ENCODE peak calls at places on chromosomes 7 and 10, in five cellular contexts. One of them, this sample, is unnamed.

GRCh38 chr10:117398014-117398413 is 22.8 kb upstream of the PDZD8 start:
- DNase-seq in neuronal stem cell: no peak
- DNase-seq in SK-N-SH: no peak
- DNase-seq in IMR-90: no peak
- DNase-seq in GM12865: no peak
- DNase-seq in this sample: no peak

GRCh38 chr7:102291056-102291915 is 4.6 kb downstream of the SH2B2 start:
- DNase-seq in neuronal stem cell: no peak
- DNase-seq in GM12865: peak; percentile 90
- DNase-seq in SK-N-SH: no peak
- DNase-seq in IMR-90: no peak
- DNase-seq in this sample: no peak

GRCh38 chr10:115355162-115355760 is 262.1 kb downstream of the ATRNL1 start:
- DNase-seq in neuronal stem cell: peak; percentile 65
- DNase-seq in SK-N-SH: peak; percentile 53
- DNase-seq in GM12865: peak; percentile 73
- DNase-seq in IMR-90: peak; percentile 63
- DNase-seq in this sample: peak; percentile 63

GRCh38 chr10:104076743-104077160 is 8.9 kb downstream of the COL17A1 start:
- DNase-seq in SK-N-SH: no peak
- DNase-seq in neuronal stem cell: peak; percentile 70
- DNase-seq in GM12865: no peak
- DNase-seq in IMR-90: peak; percentile 16
- DNase-seq in this sample: no peak

GRCh38 chr10:133275683-133276092 is 980 bp downstream of the ADAM8 start:
- DNase-seq in GM12865: peak; percentile 68
- DNase-seq in IMR-90: no peak
- DNase-seq in neuronal stem cell: no peak
- DNase-seq in SK-N-SH: no peak
- DNase-seq in this sample: no peak

GRCh38 chr7:104950754-104951153 is 63.3 kb upstream of the KMT2E start:
- DNase-seq in IMR-90: no peak
- DNase-seq in neuronal stem cell: no peak
- DNase-seq in SK-N-SH: no peak
- DNase-seq in GM12865: no peak
- DNase-seq in this sample: peak; percentile 63

GRCh38 chr7:94476251-94476840 is 33.3 kb upstream of the CASD1 start:
- DNase-seq in SK-N-SH: no peak
- DNase-seq in IMR-90: no peak
- DNase-seq in neuronal stem cell: no peak
- DNase-seq in GM12865: no peak
- DNase-seq in this sample: no peak

GRCh38 chr7:1041471-1042160 is 2.7 kb upstream of the GPR146 start:
- DNase-seq in IMR-90: peak; percentile 12
- DNase-seq in SK-N-SH: no peak
- DNase-seq in neuronal stem cell: no peak
- DNase-seq in GM12865: no peak
- DNase-seq in this sample: no peak

GRCh38 chr10:52883996-52884871 is 111.7 kb upstream of the MBL2 start:
- DNase-seq in IMR-90: peak; percentile 67
- DNase-seq in SK-N-SH: peak; percentile 74
- DNase-seq in neuronal stem cell: peak; percentile 75
- DNase-seq in GM12865: peak; percentile 76
- DNase-seq in this sample: peak; percentile 65

GRCh38 chr7:97198596-97198995 is 81.1 kb downstream of the SDHAF3 start:
- DNase-seq in SK-N-SH: no peak
- DNase-seq in IMR-90: no peak
- DNase-seq in GM12865: no peak
- DNase-seq in neuronal stem cell: no peak
- DNase-seq in this sample: no peak

GRCh38 chr10:92901819-92902234 is 53.5 kb downstream of the EXOC6 start:
- DNase-seq in neuronal stem cell: no peak
- DNase-seq in IMR-90: no peak
- DNase-seq in GM12865: peak; percentile 60
- DNase-seq in SK-N-SH: no peak
- DNase-seq in this sample: no peak

GRCh38 chr7:148142660-148143248 is 447.8 kb upstream of the C7orf33 start:
- DNase-seq in IMR-90: peak; percentile 21
- DNase-seq in GM12865: peak; percentile 42
- DNase-seq in neuronal stem cell: peak; percentile 17
- DNase-seq in SK-N-SH: peak; percentile 62
- DNase-seq in this sample: peak; percentile 37

GRCh38 chr10:78868861-78869260 is 199.9 kb upstream of the ZMIZ1 start:
- DNase-seq in GM12865: no peak
- DNase-seq in neuronal stem cell: no peak
- DNase-seq in SK-N-SH: no peak
- DNase-seq in IMR-90: no peak
- DNase-seq in this sample: no peak

GRCh38 chr7:768881-769504 is 41.9 kb upstream of the PRKAR1B start:
- DNase-seq in IMR-90: no peak
- DNase-seq in neuronal stem cell: peak; percentile 18
- DNase-seq in GM12865: no peak
- DNase-seq in SK-N-SH: peak; percentile 78
- DNase-seq in this sample: no peak

GRCh38 chr7:2518737-2519118 is 846 bp upstream of the LFNG start:
- DNase-seq in IMR-90: no peak
- DNase-seq in SK-N-SH: no peak
- DNase-seq in neuronal stem cell: no peak
- DNase-seq in GM12865: no peak
- DNase-seq in this sample: no peak

GRCh38 chr7:111041577-111041976 is 49.4 kb upstream of the LRRN3 start:
- DNase-seq in IMR-90: peak; percentile 1
- DNase-seq in GM12865: no peak
- DNase-seq in SK-N-SH: no peak
- DNase-seq in neuronal stem cell: no peak
- DNase-seq in this sample: no peak

GRCh38 chr10:111968624-111969023 is 214.9 kb downstream of the GPAM start:
- DNase-seq in GM12865: no peak
- DNase-seq in SK-N-SH: no peak
- DNase-seq in IMR-90: no peak
- DNase-seq in neuronal stem cell: no peak
- DNase-seq in this sample: no peak

GRCh38 chr10:5447611-5448071 is 35.3 kb downstream of the NET1 start:
- DNase-seq in GM12865: peak; percentile 83
- DNase-seq in IMR-90: peak; percentile 14
- DNase-seq in neuronal stem cell: no peak
- DNase-seq in SK-N-SH: no peak
- DNase-seq in this sample: no peak

GRCh38 chr7:142088022-142088714 is 23.4 kb upstream of the MGAM2 start:
- DNase-seq in IMR-90: no peak
- DNase-seq in GM12865: no peak
- DNase-seq in SK-N-SH: no peak
- DNase-seq in neuronal stem cell: no peak
- DNase-seq in this sample: no peak

GRCh38 chr7:97450516-97450915 is 281.4 kb upstream of the TAC1 start:
- DNase-seq in SK-N-SH: no peak
- DNase-seq in IMR-90: no peak
- DNase-seq in neuronal stem cell: no peak
- DNase-seq in GM12865: no peak
- DNase-seq in this sample: no peak

GRCh38 chr7:121261207-121261884 is 67.5 kb upstream of the WNT16 start:
- DNase-seq in GM12865: no peak
- DNase-seq in neuronal stem cell: no peak
- DNase-seq in IMR-90: no peak
- DNase-seq in SK-N-SH: no peak
- DNase-seq in this sample: no peak

GRCh38 chr7:65983965-65984654 is 2.1 kb upstream of the GUSB start:
- DNase-seq in neuronal stem cell: no peak
- DNase-seq in SK-N-SH: no peak
- DNase-seq in GM12865: no peak
- DNase-seq in IMR-90: no peak
- DNase-seq in this sample: no peak

GRCh38 chr10:80081026-80081425 is 2.6 kb downstream of the TMEM254 start:
- DNase-seq in IMR-90: no peak
- DNase-seq in neuronal stem cell: no peak
- DNase-seq in SK-N-SH: no peak
- DNase-seq in GM12865: no peak
- DNase-seq in this sample: no peak

GRCh38 chr10:29343607-29344038 is 54.8 kb downstream of the LYZL1 start:
- DNase-seq in IMR-90: no peak
- DNase-seq in SK-N-SH: no peak
- DNase-seq in GM12865: peak; percentile 3
- DNase-seq in neuronal stem cell: no peak
- DNase-seq in this sample: peak; percentile 57

GRCh38 chr10:132560248-132560731 is 22.7 kb downstream of the INPP5A start:
- DNase-seq in SK-N-SH: no peak
- DNase-seq in GM12865: no peak
- DNase-seq in neuronal stem cell: no peak
- DNase-seq in IMR-90: peak; percentile 12
- DNase-seq in this sample: peak; percentile 33

GRCh38 chr7:48035967-48036478 is 680 bp downstream of the C7orf57 start:
- DNase-seq in GM12865: no peak
- DNase-seq in SK-N-SH: peak; percentile 59
- DNase-seq in neuronal stem cell: peak; percentile 21
- DNase-seq in IMR-90: peak; percentile 37
- DNase-seq in this sample: peak; percentile 35

GRCh38 chr7:16421333-16422099 is at the start of gene CRPPA:
- DNase-seq in neuronal stem cell: no peak
- DNase-seq in SK-N-SH: peak; percentile 79
- DNase-seq in IMR-90: peak; percentile 21
- DNase-seq in GM12865: no peak
- DNase-seq in this sample: peak; percentile 56

GRCh38 chr10:113056030-113056429 is 106.0 kb downstream of the TCF7L2 start:
- DNase-seq in neuronal stem cell: no peak
- DNase-seq in IMR-90: peak; percentile 32
- DNase-seq in GM12865: no peak
- DNase-seq in SK-N-SH: no peak
- DNase-seq in this sample: peak; percentile 86

GRCh38 chr7:22563621-22564241 is 63.7 kb upstream of the STEAP1B start:
- DNase-seq in IMR-90: peak; percentile 12
- DNase-seq in SK-N-SH: no peak
- DNase-seq in neuronal stem cell: no peak
- DNase-seq in GM12865: peak; percentile 76
- DNase-seq in this sample: peak; percentile 74

GRCh38 chr7:22564511-22565045 is 64.6 kb upstream of the STEAP1B start:
- DNase-seq in IMR-90: peak; percentile 88
- DNase-seq in GM12865: no peak
- DNase-seq in neuronal stem cell: no peak
- DNase-seq in SK-N-SH: no peak
- DNase-seq in this sample: peak; percentile 81

GRCh38 chr7:22561356-22561755 is 61.4 kb upstream of the STEAP1B start:
- DNase-seq in GM12865: no peak
- DNase-seq in neuronal stem cell: peak; percentile 42
- DNase-seq in IMR-90: peak; percentile 100
- DNase-seq in SK-N-SH: no peak
- DNase-seq in this sample: peak; percentile 100

GRCh38 chr7:22561895-22562593 is 62.1 kb upstream of the STEAP1B start:
- DNase-seq in SK-N-SH: no peak
- DNase-seq in neuronal stem cell: no peak
- DNase-seq in IMR-90: peak; percentile 55
- DNase-seq in GM12865: peak; percentile 64
- DNase-seq in this sample: no peak

GRCh38 chr7:22563115-22563514 is 63.1 kb upstream of the STEAP1B start:
- DNase-seq in SK-N-SH: no peak
- DNase-seq in GM12865: peak; percentile 69
- DNase-seq in IMR-90: peak; percentile 7
- DNase-seq in neuronal stem cell: no peak
- DNase-seq in this sample: no peak
- H3K4me3 ChIP-seq in SK-N-SH: no peak overlapping the region
- H3K4me3 ChIP-seq in GM12865: peak overlapping the region; percentile 16
- H3K4me3 ChIP-seq in IMR-90: no peak overlapping the region
- H3K4me3 ChIP-seq in neuronal stem cell: no peak overlapping the region
- H3K4me3 ChIP-seq in this sample: no peak overlapping the region

GRCh38 chr10:98363188-98363587 is 51.8 kb downstream of the PYROXD2 start:
- DNase-seq in IMR-90: no peak
- DNase-seq in SK-N-SH: no peak
- DNase-seq in GM12865: no peak
- DNase-seq in neuronal stem cell: no peak
- DNase-seq in this sample: no peak
- H3K4me3 ChIP-seq in IMR-90: no peak overlapping the region
- H3K4me3 ChIP-seq in SK-N-SH: no peak overlapping the region
- H3K4me3 ChIP-seq in GM12865: no peak overlapping the region
- H3K4me3 ChIP-seq in neuronal stem cell: no peak overlapping the region
- H3K4me3 ChIP-seq in this sample: no peak overlapping the region

GRCh38 chr10:100895346-100895745 is 17.4 kb upstream of the SLF2 start:
- DNase-seq in GM12865: no peak
- DNase-seq in IMR-90: no peak
- DNase-seq in neuronal stem cell: no peak
- DNase-seq in SK-N-SH: no peak
- DNase-seq in this sample: no peak
- H3K4me3 ChIP-seq in GM12865: no peak overlapping the region
- H3K4me3 ChIP-seq in IMR-90: no peak overlapping the region
- H3K4me3 ChIP-seq in neuronal stem cell: no peak overlapping the region
- H3K4me3 ChIP-seq in SK-N-SH: no peak overlapping the region
- H3K4me3 ChIP-seq in this sample: no peak overlapping the region

GRCh38 chr7:101231644-101232043 is 6.0 kb downstream of the CLDN15 start:
- DNase-seq in IMR-90: no peak
- DNase-seq in neuronal stem cell: no peak
- DNase-seq in SK-N-SH: peak; percentile 61
- DNase-seq in GM12865: no peak
- DNase-seq in this sample: no peak
- H3K4me3 ChIP-seq in IMR-90: no peak overlapping the region
- H3K4me3 ChIP-seq in neuronal stem cell: peak overlapping the region; percentile 42
- H3K4me3 ChIP-seq in SK-N-SH: no peak overlapping the region
- H3K4me3 ChIP-seq in GM12865: no peak overlapping the region
- H3K4me3 ChIP-seq in this sample: no peak overlapping the region

GRCh38 chr10:33325929-33326328 is 8.5 kb downstream of the NRP1 start:
- DNase-seq in GM12865: no peak
- DNase-seq in neuronal stem cell: no peak
- DNase-seq in SK-N-SH: no peak
- DNase-seq in IMR-90: no peak
- DNase-seq in this sample: peak; percentile 55

GRCh38 chr10:33329178-33329577 is 5.3 kb downstream of the NRP1 start:
- DNase-seq in IMR-90: no peak
- DNase-seq in SK-N-SH: no peak
- DNase-seq in neuronal stem cell: no peak
- DNase-seq in GM12865: no peak
- DNase-seq in this sample: no peak

GRCh38 chr10:33328253-33328652 is 6.2 kb downstream of the NRP1 start:
- DNase-seq in GM12865: no peak
- DNase-seq in IMR-90: no peak
- DNase-seq in SK-N-SH: no peak
- DNase-seq in neuronal stem cell: no peak
- DNase-seq in this sample: no peak

GRCh38 chr10:33326897-33327296 is 7.6 kb downstream of the NRP1 start:
- DNase-seq in GM12865: no peak
- DNase-seq in neuronal stem cell: no peak
- DNase-seq in SK-N-SH: no peak
- DNase-seq in IMR-90: no peak
- DNase-seq in this sample: no peak

DNA sequence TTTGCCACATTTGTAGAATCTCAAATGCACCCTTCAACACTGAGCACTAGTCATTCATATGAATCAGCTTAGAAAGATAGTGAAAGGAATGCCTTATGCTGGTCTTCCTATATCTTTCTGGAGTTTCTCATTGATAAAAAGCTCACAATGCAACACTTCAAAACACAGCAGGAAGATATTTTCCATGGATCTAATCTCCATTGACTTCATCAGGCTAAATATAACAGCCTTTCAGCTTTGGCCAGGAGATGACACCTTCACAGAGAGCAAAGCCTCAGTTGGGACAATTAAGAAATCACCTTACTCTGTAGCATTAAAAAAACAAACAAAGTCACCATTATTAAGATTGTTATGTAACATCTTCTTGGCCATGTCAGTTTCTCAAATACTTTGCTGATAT is 6.7 kb downstream of the NRP1 start:
- DNase-seq in IMR-90: peak; percentile 47
- DNase-seq in GM12865: no peak
- DNase-seq in SK-N-SH: no peak
- DNase-seq in neuronal stem cell: no peak
- DNase-seq in this sample: peak; percentile 39
- H3K4me3 ChIP-seq in IMR-90: no peak overlapping the region
- H3K4me3 ChIP-seq in GM12865: no peak overlapping the region
- H3K4me3 ChIP-seq in SK-N-SH: no peak overlapping the region
- H3K4me3 ChIP-seq in neuronal stem cell: no peak overlapping the region
- H3K4me3 ChIP-seq in this sample: no peak overlapping the region